ENCODE peak calls at places on chromosomes 6 and 20, in five cellular contexts. One of them, this sample, is unnamed.
A peak's percentile ranks its signal among the peaks of the same experiment; 100 is the strongest.

GRCh38 chr6:43368517-43369160 is 808 bp downstream of the ZNF318 start:
- DNase-seq in A549: peak; percentile 9
- DNase-seq in adrenal gland: peak; percentile 69
- DNase-seq in thyroid gland: peak; percentile 53
- DNase-seq in HepG2: peak; percentile 29
- DNase-seq in this sample: peak; percentile 61

GRCh38 chr20:54345301-54345724 is 130.1 kb upstream of the DOK5 start:
- DNase-seq in A549: peak; percentile 50
- DNase-seq in adrenal gland: no peak
- DNase-seq in thyroid gland: no peak
- DNase-seq in HepG2: no peak
- DNase-seq in this sample: no peak

GRCh38 chr6:15417811-15418210 is 171.9 kb downstream of the JARID2 start:
- DNase-seq in A549: no peak
- DNase-seq in adrenal gland: no peak
- DNase-seq in thyroid gland: no peak
- DNase-seq in HepG2: no peak
- DNase-seq in this sample: peak; percentile 97

GRCh38 chr6:41939091-41939847 is 2.3 kb downstream of the CCND3 start:
- DNase-seq in A549: no peak
- DNase-seq in adrenal gland: peak; percentile 61
- DNase-seq in thyroid gland: no peak
- DNase-seq in HepG2: no peak
- DNase-seq in this sample: no peak

GRCh38 chr20:56631318-56631989 is 2.3 kb downstream of the TFAP2C start:
- DNase-seq in A549: no peak
- DNase-seq in adrenal gland: no peak
- DNase-seq in thyroid gland: no peak
- DNase-seq in HepG2: no peak
- DNase-seq in this sample: no peak

GRCh38 chr20:38143646-38144554 is 21.2 kb downstream of the TGM2 start:
- DNase-seq in A549: peak; percentile 91
- DNase-seq in adrenal gland: peak; percentile 86
- DNase-seq in thyroid gland: no peak
- DNase-seq in HepG2: peak; percentile 91
- DNase-seq in this sample: peak; percentile 78

GRCh38 chr6:80165143-80165542 is 58.7 kb downstream of the BCKDHB start:
- DNase-seq in A549: no peak
- DNase-seq in adrenal gland: no peak
- DNase-seq in thyroid gland: no peak
- DNase-seq in HepG2: no peak
- DNase-seq in this sample: no peak

GRCh38 chr6:61953881-61954280 is 332.1 kb downstream of the KHDRBS2 start:
- DNase-seq in A549: no peak
- DNase-seq in adrenal gland: peak; percentile 17
- DNase-seq in thyroid gland: no peak
- DNase-seq in HepG2: no peak
- DNase-seq in this sample: no peak

GRCh38 chr20:57682184-57683038 is 27.4 kb downstream of the PMEPA1 start:
- DNase-seq in A549: no peak
- DNase-seq in adrenal gland: no peak
- DNase-seq in thyroid gland: no peak
- DNase-seq in HepG2: no peak
- DNase-seq in this sample: no peak

GRCh38 chr20:53899351-53900167 is 170.8 kb downstream of the BCAS1 start:
- DNase-seq in A549: peak; percentile 80
- DNase-seq in adrenal gland: peak; percentile 23
- DNase-seq in thyroid gland: no peak
- DNase-seq in HepG2: no peak
- DNase-seq in this sample: no peak

GRCh38 chr6:125984311-125984710 is 2.0 kb upstream of the TRMT11 start:
- DNase-seq in A549: peak; percentile 3
- DNase-seq in adrenal gland: no peak
- DNase-seq in thyroid gland: no peak
- DNase-seq in HepG2: no peak
- DNase-seq in this sample: no peak

GRCh38 chr20:43761396-43762340 is 34.9 kb upstream of the GTSF1L start:
- DNase-seq in A549: no peak
- DNase-seq in adrenal gland: no peak
- DNase-seq in thyroid gland: no peak
- DNase-seq in HepG2: no peak
- DNase-seq in this sample: no peak

GRCh38 chr6:100001915-100002388 is 7.9 kb upstream of the MCHR2 start:
- DNase-seq in A549: peak; percentile 50
- DNase-seq in adrenal gland: peak; percentile 53
- DNase-seq in thyroid gland: peak; percentile 41
- DNase-seq in HepG2: peak; percentile 24
- DNase-seq in this sample: no peak

GRCh38 chr6:97586344-97586743 is 303.3 kb upstream of the MMS22L start:
- DNase-seq in A549: peak; percentile 4
- DNase-seq in adrenal gland: no peak
- DNase-seq in thyroid gland: no peak
- DNase-seq in HepG2: peak; percentile 0
- DNase-seq in this sample: no peak

GRCh38 chr6:168123165-168123911 is 44.3 kb upstream of the FRMD1 start:
- DNase-seq in A549: no peak
- DNase-seq in adrenal gland: no peak
- DNase-seq in thyroid gland: no peak
- DNase-seq in HepG2: no peak
- DNase-seq in this sample: no peak

GRCh38 chr20:11267131-11267761 is 593.4 kb upstream of the JAG1 start:
- DNase-seq in A549: peak; percentile 93
- DNase-seq in adrenal gland: peak; percentile 72
- DNase-seq in thyroid gland: no peak
- DNase-seq in HepG2: peak; percentile 79
- DNase-seq in this sample: peak; percentile 65

GRCh38 chr6:118317581-118318563 is 230.2 kb upstream of the PLN start:
- DNase-seq in A549: no peak
- DNase-seq in adrenal gland: no peak
- DNase-seq in thyroid gland: no peak
- DNase-seq in HepG2: no peak
- DNase-seq in this sample: no peak

GRCh38 chr6:20686142-20686541 is 151.9 kb downstream of the CDKAL1 start:
- DNase-seq in A549: peak; percentile 10
- DNase-seq in adrenal gland: no peak
- DNase-seq in thyroid gland: no peak
- DNase-seq in HepG2: no peak
- DNase-seq in this sample: no peak

GRCh38 chr6:27213544-27214125 is 33.9 kb upstream of the PRSS16 start:
- DNase-seq in A549: peak; percentile 83
- DNase-seq in adrenal gland: no peak
- DNase-seq in thyroid gland: no peak
- DNase-seq in HepG2: no peak
- DNase-seq in this sample: no peak

GRCh38 chr6:43735642-43736199 is 34.3 kb upstream of the VEGFA start:
- DNase-seq in A549: no peak
- DNase-seq in adrenal gland: no peak
- DNase-seq in thyroid gland: no peak
- DNase-seq in HepG2: no peak
- DNase-seq in this sample: no peak

GRCh38 chr6:156780117-156780641 is 3.0 kb downstream of the ARID1B start:
- DNase-seq in A549: peak; percentile 78
- DNase-seq in adrenal gland: peak; percentile 76
- DNase-seq in thyroid gland: peak; percentile 52
- DNase-seq in HepG2: peak; percentile 91
- DNase-seq in this sample: peak; percentile 67
- TF ChIP-seq POLR2A in A549: no peak
- TF ChIP-seq POLR2A in adrenal gland: no peak
- TF ChIP-seq POLR2A in thyroid gland: no peak
- TF ChIP-seq POLR2A in HepG2: peak; percentile 57
- TF ChIP-seq POLR2A in this sample: no peak

GRCh38 chr6:166334878-166335277 is 7.5 kb downstream of the SFT2D1 start:
- DNase-seq in A549: no peak
- DNase-seq in adrenal gland: no peak
- DNase-seq in thyroid gland: no peak
- DNase-seq in HepG2: no peak
- DNase-seq in this sample: no peak
- TF ChIP-seq POLR2A in A549: no peak
- TF ChIP-seq POLR2A in adrenal gland: no peak
- TF ChIP-seq POLR2A in thyroid gland: no peak
- TF ChIP-seq POLR2A in HepG2: no peak
- TF ChIP-seq POLR2A in this sample: no peak

GRCh38 chr20:25042531-25043498 is 15.1 kb downstream of the ACSS1 start:
- DNase-seq in A549: no peak
- DNase-seq in adrenal gland: peak; percentile 64
- DNase-seq in thyroid gland: peak; percentile 49
- DNase-seq in HepG2: no peak
- DNase-seq in this sample: no peak
- TF ChIP-seq POLR2A in A549: no peak
- TF ChIP-seq POLR2A in adrenal gland: no peak
- TF ChIP-seq POLR2A in thyroid gland: no peak
- TF ChIP-seq POLR2A in HepG2: no peak
- TF ChIP-seq POLR2A in this sample: no peak

GRCh38 chr6:2531426-2532208 is 219.1 kb downstream of the MYLK4 start:
- DNase-seq in A549: no peak
- DNase-seq in adrenal gland: no peak
- DNase-seq in thyroid gland: no peak
- DNase-seq in HepG2: no peak
- DNase-seq in this sample: no peak

GRCh38 chr6:2534406-2535139 is 216.1 kb downstream of the MYLK4 start:
- DNase-seq in A549: no peak
- DNase-seq in adrenal gland: no peak
- DNase-seq in thyroid gland: no peak
- DNase-seq in HepG2: no peak
- DNase-seq in this sample: no peak

GRCh38 chr6:2535492-2535891 is 215.2 kb downstream of the MYLK4 start:
- DNase-seq in A549: no peak
- DNase-seq in adrenal gland: no peak
- DNase-seq in thyroid gland: no peak
- DNase-seq in HepG2: no peak
- DNase-seq in this sample: no peak

GRCh38 chr6:2542101-2542857 is 208.4 kb downstream of the MYLK4 start:
- DNase-seq in A549: no peak
- DNase-seq in adrenal gland: no peak
- DNase-seq in thyroid gland: no peak
- DNase-seq in HepG2: no peak
- DNase-seq in this sample: no peak

GRCh38 chr6:2536451-2536850 is 214.3 kb downstream of the MYLK4 start:
- DNase-seq in A549: no peak
- DNase-seq in adrenal gland: no peak
- DNase-seq in thyroid gland: no peak
- DNase-seq in HepG2: no peak
- DNase-seq in this sample: no peak
- TF ChIP-seq POLR2A in A549: no peak
- TF ChIP-seq POLR2A in adrenal gland: no peak
- TF ChIP-seq POLR2A in thyroid gland: no peak
- TF ChIP-seq POLR2A in HepG2: no peak
- TF ChIP-seq POLR2A in this sample: no peak

DNA sequence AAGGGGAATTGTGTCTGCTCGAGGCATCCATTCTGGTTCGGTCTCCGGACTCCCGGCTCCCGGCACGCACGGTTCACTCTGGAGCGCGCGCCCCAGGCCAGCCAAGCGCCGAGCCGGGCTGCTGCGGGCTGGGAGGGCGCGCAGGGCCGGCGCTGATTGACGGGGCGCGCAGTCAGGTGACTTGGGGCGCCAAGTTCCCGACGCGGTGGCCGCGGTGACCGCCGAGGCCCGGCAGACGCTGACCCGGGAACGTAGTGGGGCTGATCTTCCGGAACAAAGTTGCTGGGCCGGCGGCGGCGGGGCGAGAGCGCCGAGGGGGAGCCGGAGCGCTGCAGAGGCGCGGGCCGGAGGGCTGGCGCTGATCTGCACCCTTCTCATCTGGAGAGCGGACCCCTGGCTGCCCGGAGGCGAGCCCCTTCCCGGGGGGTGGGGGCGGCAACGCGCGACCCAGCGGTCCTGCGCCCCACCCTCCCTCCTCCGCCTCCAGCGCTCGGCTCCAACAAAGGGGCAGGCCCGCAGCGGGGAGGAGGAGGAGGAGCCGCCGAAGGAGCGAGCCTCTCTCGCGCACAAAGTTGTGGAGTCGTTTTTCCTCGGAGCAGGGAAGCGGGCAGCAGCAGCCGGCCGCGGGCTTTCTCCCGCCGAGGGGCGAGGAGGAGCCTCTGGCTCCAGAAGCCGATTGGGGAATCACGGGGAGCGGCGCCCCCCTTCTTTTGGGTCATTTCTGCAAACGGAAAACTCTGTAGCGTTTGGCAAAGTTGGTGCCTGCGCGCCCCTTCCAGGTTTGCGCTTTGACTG is at the start of gene UTRN:
- DNase-seq in A549: peak; percentile 80
- DNase-seq in adrenal gland: peak; percentile 81
- DNase-seq in thyroid gland: peak; percentile 88
- DNase-seq in HepG2: peak; percentile 74
- DNase-seq in this sample: peak; percentile 39
- TF ChIP-seq POLR2A in A549: no peak
- TF ChIP-seq POLR2A in adrenal gland: no peak
- TF ChIP-seq POLR2A in thyroid gland: peak; percentile 18
- TF ChIP-seq POLR2A in HepG2: peak; percentile 74
- TF ChIP-seq POLR2A in this sample: peak; percentile 55